ENCODE peak calls at places on chromosomes 7 and 10, in ten cellular contexts. One of them, this sample, is unnamed.

GRCh38 chr7:91579837-91580236 is 300.7 kb downstream of the MTERF1 start:
- DNase-seq in H9: no peak
- DNase-seq in transverse colon: no peak
- DNase-seq in CD8-positive, alpha-beta T cell: no peak
- DNase-seq in bronchial epithelial cell: no peak
- DNase-seq in dorsolateral prefrontal cortex: no peak
- DNase-seq in AG04450: no peak
- DNase-seq in nephron progenitor cell: no peak
- DNase-seq in WTC11: no peak
- DNase-seq in psoas muscle: no peak
- DNase-seq in this sample: no peak

GRCh38 chr7:2709553-2710165 is 21.7 kb downstream of the AMZ1 start:
- DNase-seq in H9: peak
- DNase-seq in transverse colon: peak
- DNase-seq in CD8-positive, alpha-beta T cell: peak
- DNase-seq in bronchial epithelial cell: peak
- DNase-seq in dorsolateral prefrontal cortex: peak
- DNase-seq in AG04450: no peak
- DNase-seq in nephron progenitor cell: peak
- DNase-seq in WTC11: peak
- DNase-seq in psoas muscle: peak
- DNase-seq in this sample: peak

GRCh38 chr7:26061340-26062239 is 90.4 kb upstream of the NFE2L3 start:
- DNase-seq in H9: peak
- DNase-seq in transverse colon: peak
- DNase-seq in CD8-positive, alpha-beta T cell: peak
- DNase-seq in bronchial epithelial cell: peak
- DNase-seq in dorsolateral prefrontal cortex: no peak
- DNase-seq in AG04450: no peak
- DNase-seq in nephron progenitor cell: peak
- DNase-seq in WTC11: peak
- DNase-seq in psoas muscle: peak
- DNase-seq in this sample: peak

GRCh38 chr7:138125598-138126111 is 49.4 kb downstream of the AKR1D1 start:
- DNase-seq in H9: no peak
- DNase-seq in transverse colon: no peak
- DNase-seq in CD8-positive, alpha-beta T cell: no peak
- DNase-seq in bronchial epithelial cell: peak
- DNase-seq in dorsolateral prefrontal cortex: no peak
- DNase-seq in AG04450: no peak
- DNase-seq in nephron progenitor cell: no peak
- DNase-seq in WTC11: no peak
- DNase-seq in psoas muscle: no peak
- DNase-seq in this sample: no peak

GRCh38 chr10:117563780-117564179 is 21.2 kb downstream of the EMX2 start:
- DNase-seq in H9: no peak
- DNase-seq in transverse colon: no peak
- DNase-seq in CD8-positive, alpha-beta T cell: no peak
- DNase-seq in bronchial epithelial cell: no peak
- DNase-seq in dorsolateral prefrontal cortex: no peak
- DNase-seq in AG04450: no peak
- DNase-seq in nephron progenitor cell: no peak
- DNase-seq in WTC11: no peak
- DNase-seq in psoas muscle: no peak
- DNase-seq in this sample: no peak

GRCh38 chr10:117271427-117271826 is 30.5 kb downstream of the SLC18A2 start:
- DNase-seq in H9: no peak
- DNase-seq in transverse colon: no peak
- DNase-seq in CD8-positive, alpha-beta T cell: no peak
- DNase-seq in bronchial epithelial cell: peak
- DNase-seq in dorsolateral prefrontal cortex: no peak
- DNase-seq in AG04450: no peak
- DNase-seq in nephron progenitor cell: no peak
- DNase-seq in WTC11: no peak
- DNase-seq in psoas muscle: no peak
- DNase-seq in this sample: no peak

GRCh38 chr7:131945313-131945831 is 388.9 kb upstream of the PODXL start:
- DNase-seq in H9: peak
- DNase-seq in transverse colon: peak
- DNase-seq in CD8-positive, alpha-beta T cell: no peak
- DNase-seq in bronchial epithelial cell: no peak
- DNase-seq in dorsolateral prefrontal cortex: peak
- DNase-seq in AG04450: no peak
- DNase-seq in nephron progenitor cell: peak
- DNase-seq in WTC11: peak
- DNase-seq in psoas muscle: peak
- DNase-seq in this sample: peak

GRCh38 chr7:110590415-110590814 is 500.5 kb upstream of the LRRN3 start:
- DNase-seq in H9: peak
- DNase-seq in transverse colon: no peak
- DNase-seq in CD8-positive, alpha-beta T cell: no peak
- DNase-seq in bronchial epithelial cell: no peak
- DNase-seq in dorsolateral prefrontal cortex: no peak
- DNase-seq in AG04450: no peak
- DNase-seq in nephron progenitor cell: no peak
- DNase-seq in WTC11: peak
- DNase-seq in psoas muscle: no peak
- DNase-seq in this sample: no peak

GRCh38 chr7:50371551-50372021 is 67.1 kb downstream of the IKZF1 start:
- DNase-seq in H9: no peak
- DNase-seq in transverse colon: no peak
- DNase-seq in CD8-positive, alpha-beta T cell: no peak
- DNase-seq in bronchial epithelial cell: no peak
- DNase-seq in dorsolateral prefrontal cortex: no peak
- DNase-seq in AG04450: no peak
- DNase-seq in nephron progenitor cell: no peak
- DNase-seq in WTC11: no peak
- DNase-seq in psoas muscle: no peak
- DNase-seq in this sample: no peak

GRCh38 chr10:115125505-115125904 is 32.3 kb downstream of the ATRNL1 start:
- DNase-seq in H9: no peak
- DNase-seq in transverse colon: no peak
- DNase-seq in CD8-positive, alpha-beta T cell: no peak
- DNase-seq in bronchial epithelial cell: no peak
- DNase-seq in dorsolateral prefrontal cortex: no peak
- DNase-seq in AG04450: no peak
- DNase-seq in nephron progenitor cell: no peak
- DNase-seq in WTC11: no peak
- DNase-seq in psoas muscle: no peak
- DNase-seq in this sample: no peak

GRCh38 chr10:85613391-85613790 is 753.2 kb downstream of the GRID1 start:
- DNase-seq in H9: peak
- DNase-seq in transverse colon: no peak
- DNase-seq in CD8-positive, alpha-beta T cell: no peak
- DNase-seq in bronchial epithelial cell: no peak
- DNase-seq in dorsolateral prefrontal cortex: no peak
- DNase-seq in AG04450: no peak
- DNase-seq in nephron progenitor cell: no peak
- DNase-seq in WTC11: no peak
- DNase-seq in psoas muscle: no peak
- DNase-seq in this sample: no peak

GRCh38 chr10:85611093-85611740 is 755.4 kb downstream of the GRID1 start:
- DNase-seq in H9: peak
- DNase-seq in transverse colon: no peak
- DNase-seq in CD8-positive, alpha-beta T cell: no peak
- DNase-seq in bronchial epithelial cell: no peak
- DNase-seq in dorsolateral prefrontal cortex: no peak
- DNase-seq in AG04450: no peak
- DNase-seq in nephron progenitor cell: no peak
- DNase-seq in WTC11: no peak
- DNase-seq in psoas muscle: no peak
- DNase-seq in this sample: no peak

GRCh38 chr10:85612378-85612775 is 754.2 kb downstream of the GRID1 start:
- DNase-seq in H9: no peak
- DNase-seq in transverse colon: no peak
- DNase-seq in CD8-positive, alpha-beta T cell: peak
- DNase-seq in bronchial epithelial cell: no peak
- DNase-seq in dorsolateral prefrontal cortex: no peak
- DNase-seq in AG04450: no peak
- DNase-seq in nephron progenitor cell: no peak
- DNase-seq in WTC11: no peak
- DNase-seq in psoas muscle: no peak
- DNase-seq in this sample: no peak

GRCh38 chr10:85611746-85612377 is 754.7 kb downstream of the GRID1 start:
- DNase-seq in H9: peak
- DNase-seq in transverse colon: no peak
- DNase-seq in CD8-positive, alpha-beta T cell: no peak
- DNase-seq in bronchial epithelial cell: no peak
- DNase-seq in dorsolateral prefrontal cortex: no peak
- DNase-seq in AG04450: no peak
- DNase-seq in nephron progenitor cell: no peak
- DNase-seq in WTC11: no peak
- DNase-seq in psoas muscle: no peak
- DNase-seq in this sample: no peak

DNA sequence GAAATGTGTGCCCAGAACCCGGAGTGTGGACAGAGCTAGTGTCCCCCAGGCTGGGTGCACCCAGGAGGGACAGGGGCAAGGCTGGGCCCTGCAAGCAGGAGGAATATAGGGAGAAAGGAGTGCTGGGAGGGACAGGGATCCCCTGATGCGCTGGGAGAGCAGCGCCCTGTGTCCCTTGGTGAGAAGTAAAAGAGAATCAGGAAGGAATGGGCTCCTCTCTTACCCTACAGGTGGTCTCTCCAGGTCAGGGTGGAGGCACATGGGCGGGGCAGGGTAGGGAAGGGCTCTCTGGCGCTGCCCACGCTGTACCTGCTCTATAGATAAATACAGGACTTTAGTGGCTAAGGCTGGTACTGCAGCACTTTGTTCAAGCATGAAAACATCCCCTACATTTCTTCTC is 753.8 kb downstream of the GRID1 start:
- DNase-seq in H9: peak
- DNase-seq in transverse colon: no peak
- DNase-seq in CD8-positive, alpha-beta T cell: no peak
- DNase-seq in bronchial epithelial cell: no peak
- DNase-seq in dorsolateral prefrontal cortex: no peak
- DNase-seq in AG04450: no peak
- DNase-seq in nephron progenitor cell: no peak
- DNase-seq in WTC11: peak
- DNase-seq in psoas muscle: no peak
- DNase-seq in this sample: no peak
- TF ChIP-seq CTCF in H9: peak
- TF ChIP-seq CTCF in transverse colon: no peak
- TF ChIP-seq CTCF in CD8-positive, alpha-beta T cell: peak
- TF ChIP-seq CTCF in bronchial epithelial cell: no peak
- TF ChIP-seq CTCF in dorsolateral prefrontal cortex: peak
- TF ChIP-seq CTCF in AG04450: peak
- TF ChIP-seq CTCF in nephron progenitor cell: peak
- TF ChIP-seq CTCF in WTC11: no peak
- TF ChIP-seq CTCF in psoas muscle: peak
- TF ChIP-seq CTCF in this sample: peak

GRCh38 chr7:30019960-30020359 is 6.5 kb downstream of the FKBP14 start:
- DNase-seq in H9: no peak
- DNase-seq in transverse colon: no peak
- DNase-seq in CD8-positive, alpha-beta T cell: no peak
- DNase-seq in bronchial epithelial cell: peak
- DNase-seq in dorsolateral prefrontal cortex: no peak
- DNase-seq in AG04450: no peak
- DNase-seq in nephron progenitor cell: no peak
- DNase-seq in WTC11: no peak
- DNase-seq in psoas muscle: no peak
- DNase-seq in this sample: no peak

GRCh38 chr7:30022991-30023390 is 3.5 kb downstream of the FKBP14 start:
- DNase-seq in H9: no peak
- DNase-seq in transverse colon: no peak
- DNase-seq in CD8-positive, alpha-beta T cell: no peak
- DNase-seq in bronchial epithelial cell: no peak
- DNase-seq in dorsolateral prefrontal cortex: no peak
- DNase-seq in AG04450: no peak
- DNase-seq in nephron progenitor cell: no peak
- DNase-seq in WTC11: no peak
- DNase-seq in psoas muscle: no peak
- DNase-seq in this sample: no peak

GRCh38 chr7:30020535-30020934 is 6.0 kb downstream of the FKBP14 start:
- DNase-seq in H9: no peak
- DNase-seq in transverse colon: no peak
- DNase-seq in CD8-positive, alpha-beta T cell: no peak
- DNase-seq in bronchial epithelial cell: no peak
- DNase-seq in dorsolateral prefrontal cortex: no peak
- DNase-seq in AG04450: no peak
- DNase-seq in nephron progenitor cell: no peak
- DNase-seq in WTC11: no peak
- DNase-seq in psoas muscle: no peak
- DNase-seq in this sample: no peak

GRCh38 chr7:30023524-30023923 is 3.0 kb downstream of the FKBP14 start:
- DNase-seq in H9: no peak
- DNase-seq in transverse colon: no peak
- DNase-seq in CD8-positive, alpha-beta T cell: no peak
- DNase-seq in bronchial epithelial cell: no peak
- DNase-seq in dorsolateral prefrontal cortex: no peak
- DNase-seq in AG04450: no peak
- DNase-seq in nephron progenitor cell: no peak
- DNase-seq in WTC11: no peak
- DNase-seq in psoas muscle: no peak
- DNase-seq in this sample: no peak

DNA sequence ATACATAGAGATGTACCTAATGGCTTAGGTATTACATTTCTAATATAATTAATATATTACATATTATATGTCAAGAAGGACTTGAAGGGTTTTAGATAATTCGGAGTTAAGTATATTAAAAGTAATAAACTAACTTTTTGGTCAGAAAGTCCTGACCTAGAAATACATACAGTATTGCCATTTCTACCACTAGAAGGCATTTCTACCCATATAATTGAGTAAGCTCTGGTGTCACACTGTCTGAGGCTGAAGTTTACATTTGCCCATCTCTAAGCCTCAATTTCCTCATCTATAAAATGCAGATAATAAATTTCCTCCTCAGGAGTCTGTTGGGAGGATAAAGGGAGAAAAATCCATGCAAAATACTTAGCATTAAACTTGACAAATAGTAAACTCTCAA is 7.1 kb downstream of the FKBP14 start:
- DNase-seq in H9: no peak
- DNase-seq in transverse colon: no peak
- DNase-seq in CD8-positive, alpha-beta T cell: no peak
- DNase-seq in bronchial epithelial cell: no peak
- DNase-seq in dorsolateral prefrontal cortex: no peak
- DNase-seq in AG04450: no peak
- DNase-seq in nephron progenitor cell: no peak
- DNase-seq in WTC11: no peak
- DNase-seq in psoas muscle: no peak
- DNase-seq in this sample: no peak
- TF ChIP-seq CTCF in H9: no peak
- TF ChIP-seq CTCF in transverse colon: no peak
- TF ChIP-seq CTCF in CD8-positive, alpha-beta T cell: no peak
- TF ChIP-seq CTCF in bronchial epithelial cell: no peak
- TF ChIP-seq CTCF in dorsolateral prefrontal cortex: no peak
- TF ChIP-seq CTCF in AG04450: peak
- TF ChIP-seq CTCF in nephron progenitor cell: no peak
- TF ChIP-seq CTCF in WTC11: no peak
- TF ChIP-seq CTCF in psoas muscle: no peak
- TF ChIP-seq CTCF in this sample: no peak

GRCh38 chr7:117949232-117949631 is 76.0 kb upstream of the CTTNBP2 start:
- DNase-seq in H9: no peak
- DNase-seq in transverse colon: no peak
- DNase-seq in CD8-positive, alpha-beta T cell: no peak
- DNase-seq in bronchial epithelial cell: peak
- DNase-seq in dorsolateral prefrontal cortex: no peak
- DNase-seq in AG04450: no peak
- DNase-seq in nephron progenitor cell: no peak
- DNase-seq in WTC11: no peak
- DNase-seq in psoas muscle: no peak
- DNase-seq in this sample: no peak
- TF ChIP-seq CTCF in H9: peak
- TF ChIP-seq CTCF in transverse colon: no peak
- TF ChIP-seq CTCF in CD8-positive, alpha-beta T cell: no peak
- TF ChIP-seq CTCF in bronchial epithelial cell: peak
- TF ChIP-seq CTCF in dorsolateral prefrontal cortex: no peak
- TF ChIP-seq CTCF in AG04450: peak
- TF ChIP-seq CTCF in nephron progenitor cell: no peak
- TF ChIP-seq CTCF in WTC11: no peak
- TF ChIP-seq CTCF in psoas muscle: no peak
- TF ChIP-seq CTCF in this sample: no peak

GRCh38 chr10:101217450-101218281 is 11.6 kb downstream of the LBX1 start:
- DNase-seq in H9: peak
- DNase-seq in transverse colon: peak
- DNase-seq in CD8-positive, alpha-beta T cell: no peak
- DNase-seq in bronchial epithelial cell: no peak
- DNase-seq in dorsolateral prefrontal cortex: no peak
- DNase-seq in AG04450: no peak
- DNase-seq in nephron progenitor cell: peak
- DNase-seq in WTC11: peak
- DNase-seq in psoas muscle: no peak
- DNase-seq in this sample: peak
- TF ChIP-seq CTCF in H9: peak
- TF ChIP-seq CTCF in transverse colon: no peak
- TF ChIP-seq CTCF in CD8-positive, alpha-beta T cell: no peak
- TF ChIP-seq CTCF in bronchial epithelial cell: peak
- TF ChIP-seq CTCF in dorsolateral prefrontal cortex: peak
- TF ChIP-seq CTCF in AG04450: peak
- TF ChIP-seq CTCF in nephron progenitor cell: peak
- TF ChIP-seq CTCF in WTC11: no peak
- TF ChIP-seq CTCF in psoas muscle: no peak
- TF ChIP-seq CTCF in this sample: peak